ENCODE peak calls at places on chromosome 9, in seven cellular contexts. K is mesendoderm, H is left ventricle myocardium inferior, F is OCI-LY7, G is cardiac muscle cell, S is gastrocnemius medialis, X is iPS DF 6.9. A is an unnamed sample. For H3K4me1, the result is how much of the 10 kb centered on the place peaks cover.

GRCh38 chr9:127763918-127764384 is 14.5 kb downstream of the SH2D3C start:
- DNase-seq in S (no peak), K (peak), X (no peak), H (peak), F (peak), G (peak), A (no peak)

GRCh38 chr9:106945727-106946690 is 83.0 kb downstream of the ZNF462 start:
- DNase-seq in K (no peak), X (no peak), S (no peak), H (no peak), G (peak), F (no peak), A (no peak)

GRCh38 chr9:37904647-37905505 is 949 bp upstream of the SLC25A51 start:
- DNase-seq in G (peak), H (no peak), S (no peak), X (no peak), F (no peak), K (no peak), A (no peak)

GRCh38 chr9:12708562-12709298 is 15.5 kb downstream of the TYRP1 start:
- DNase-seq in X (no peak), S (no peak), H (no peak), K (no peak), F (no peak), G (peak), A (no peak)

GRCh38 chr9:27534658-27535209 is 5.1 kb upstream of the MOB3B start:
- DNase-seq in F (no peak), K (no peak), S (no peak), G (no peak), H (no peak), X (no peak), A (no peak)

GRCh38 chr9:90037136-90037797 is 432.5 kb downstream of the GADD45G start:
- DNase-seq in H (no peak), G (no peak), F (no peak), K (no peak), S (no peak), X (no peak), A (no peak)

GRCh38 chr9:1916676-1917075 is 98.5 kb upstream of the SMARCA2 start:
- DNase-seq in S (no peak), X (no peak), F (no peak), K (no peak), G (peak), H (no peak), A (no peak)

GRCh38 chr9:114178756-114179450 is 23.6 kb downstream of the COL27A1 start:
- DNase-seq in H (peak), X (no peak), K (no peak), G (no peak), F (no peak), S (peak), A (peak)

GRCh38 chr9:6433405-6433804 is 20.4 kb downstream of the UHRF2 start:
- DNase-seq in F (no peak), S (no peak), G (peak), H (no peak), K (no peak), X (no peak), A (no peak)

GRCh38 chr9:32350682-32351081 is 33.8 kb upstream of the ACO1 start:
- DNase-seq in H (no peak), S (no peak), G (peak), X (no peak), F (peak), K (peak), A (no peak)

GRCh38 chr9:137390553-137391410 is 32.2 kb downstream of the EXD3 start:
- DNase-seq in X (no peak), K (no peak), F (no peak), S (no peak), H (no peak), G (no peak), A (no peak)

GRCh38 chr9:113999256-114000062 is 78.6 kb downstream of the AMBP start:
- DNase-seq in K (no peak), X (no peak), H (no peak), F (no peak), S (no peak), G (no peak), A (peak)

DNA sequence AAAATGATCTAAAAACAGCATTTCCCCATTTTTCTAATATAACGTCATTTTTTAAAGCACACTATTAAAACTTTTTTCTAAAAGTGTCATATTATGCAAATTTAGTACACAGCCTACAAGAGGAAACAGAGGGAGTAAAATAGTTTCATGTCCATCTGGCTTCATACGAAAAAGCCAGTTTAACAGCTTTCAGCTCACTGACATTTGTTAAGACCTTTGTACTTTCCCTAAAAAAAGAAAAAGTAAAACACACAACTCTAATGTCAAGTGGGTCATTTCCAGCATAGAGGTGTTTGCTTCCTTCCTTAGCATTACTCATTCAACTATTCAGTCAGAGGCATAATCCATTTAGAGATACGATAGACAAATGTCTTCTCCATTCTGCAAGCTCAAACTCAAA is 49.4 kb downstream of the ABHD17B start:
- DNase-seq in H (no peak), S (no peak), F (no peak), X (no peak), K (no peak), G (no peak), A (no peak)
- H3K4me1 ChIP-seq in H (under half), S (under half), F (under half), X (under half), K (under half), G (under half), A (under half)

DNA sequence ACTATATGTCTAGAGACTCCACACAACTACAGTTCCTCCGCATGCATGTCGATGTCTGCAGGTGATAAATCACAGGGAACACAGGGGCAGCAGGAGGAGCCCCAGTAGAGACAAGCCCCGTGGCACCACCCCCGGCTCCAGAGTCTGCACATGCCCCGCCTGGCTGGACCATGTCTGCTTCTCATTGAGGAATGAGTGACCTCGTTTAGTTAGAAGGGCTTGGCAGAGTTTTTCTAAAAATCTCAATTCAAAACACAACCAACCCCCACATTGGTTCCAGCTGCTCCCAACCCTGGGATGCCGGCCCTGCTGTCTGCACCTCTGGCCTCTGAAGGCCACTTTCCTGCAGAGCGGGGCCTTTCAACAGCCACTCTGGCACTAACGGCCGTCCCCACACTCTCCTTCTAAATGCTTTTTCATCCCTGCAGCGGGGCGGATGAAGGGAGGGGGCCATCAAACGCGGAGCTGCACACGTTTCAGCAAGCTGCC is 106.4 kb downstream of the ROR2 start:
- DNase-seq in S (no peak), G (no peak), X (no peak), H (peak), K (no peak), F (no peak), A (no peak)
- H3K4me3 ChIP-seq in S (no peak), G (no peak), X (no peak), H (peak), K (no peak), F (no peak), A (no peak)

DNA sequence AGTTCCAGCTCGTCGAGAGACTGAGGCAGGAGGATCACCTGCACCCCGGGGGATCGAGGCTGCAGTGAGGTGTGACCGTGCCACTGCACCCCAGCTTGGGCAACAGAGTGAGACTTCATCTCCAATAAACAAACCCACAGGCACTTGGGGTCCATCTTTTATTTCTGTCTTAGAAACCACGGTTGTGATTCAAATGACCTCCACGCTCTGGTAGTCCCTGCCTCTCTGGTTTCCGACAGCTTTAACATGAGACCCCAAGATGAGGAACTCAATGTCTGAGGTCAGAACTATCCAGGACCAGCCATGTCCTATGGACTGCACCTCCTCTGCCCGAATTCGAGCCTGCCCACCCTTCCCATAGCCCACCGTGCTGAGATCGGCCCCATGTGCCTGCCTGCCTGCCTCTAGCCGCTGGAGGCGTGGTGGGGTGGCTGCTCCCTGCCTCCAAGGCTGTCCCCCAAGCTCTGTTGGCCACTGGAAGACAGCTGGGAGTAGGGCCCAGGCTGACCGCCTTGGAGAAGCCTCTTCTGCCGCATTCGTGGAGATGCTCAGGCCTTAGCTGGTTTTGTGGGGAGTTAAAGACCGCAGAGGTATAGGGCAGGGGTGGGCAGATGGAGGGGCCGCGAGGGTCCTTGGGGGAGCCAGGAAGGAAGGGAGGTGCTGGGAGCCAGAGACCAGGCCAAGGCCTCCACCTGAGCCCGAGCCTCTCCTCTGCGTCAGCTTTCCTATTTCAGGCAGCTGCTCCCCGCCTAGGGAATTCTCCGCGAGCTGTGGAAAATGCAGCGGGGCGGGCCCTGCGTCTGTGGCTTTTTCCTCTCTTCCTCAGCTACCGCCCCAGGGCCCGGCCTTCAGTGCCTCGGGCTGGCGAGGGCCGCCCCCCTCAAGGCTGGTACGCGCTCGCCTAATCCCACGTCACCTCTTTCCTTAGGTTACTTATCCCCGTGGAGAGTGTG is 6.9 kb upstream of the WDR5 start:
- DNase-seq in X (no peak), H (no peak), K (no peak), G (no peak), S (no peak), F (peak), A (peak)
- H3K27ac ChIP-seq in X (no peak), H (peak), K (no peak), G (no peak), S (peak), F (peak), A (no peak)

DNA sequence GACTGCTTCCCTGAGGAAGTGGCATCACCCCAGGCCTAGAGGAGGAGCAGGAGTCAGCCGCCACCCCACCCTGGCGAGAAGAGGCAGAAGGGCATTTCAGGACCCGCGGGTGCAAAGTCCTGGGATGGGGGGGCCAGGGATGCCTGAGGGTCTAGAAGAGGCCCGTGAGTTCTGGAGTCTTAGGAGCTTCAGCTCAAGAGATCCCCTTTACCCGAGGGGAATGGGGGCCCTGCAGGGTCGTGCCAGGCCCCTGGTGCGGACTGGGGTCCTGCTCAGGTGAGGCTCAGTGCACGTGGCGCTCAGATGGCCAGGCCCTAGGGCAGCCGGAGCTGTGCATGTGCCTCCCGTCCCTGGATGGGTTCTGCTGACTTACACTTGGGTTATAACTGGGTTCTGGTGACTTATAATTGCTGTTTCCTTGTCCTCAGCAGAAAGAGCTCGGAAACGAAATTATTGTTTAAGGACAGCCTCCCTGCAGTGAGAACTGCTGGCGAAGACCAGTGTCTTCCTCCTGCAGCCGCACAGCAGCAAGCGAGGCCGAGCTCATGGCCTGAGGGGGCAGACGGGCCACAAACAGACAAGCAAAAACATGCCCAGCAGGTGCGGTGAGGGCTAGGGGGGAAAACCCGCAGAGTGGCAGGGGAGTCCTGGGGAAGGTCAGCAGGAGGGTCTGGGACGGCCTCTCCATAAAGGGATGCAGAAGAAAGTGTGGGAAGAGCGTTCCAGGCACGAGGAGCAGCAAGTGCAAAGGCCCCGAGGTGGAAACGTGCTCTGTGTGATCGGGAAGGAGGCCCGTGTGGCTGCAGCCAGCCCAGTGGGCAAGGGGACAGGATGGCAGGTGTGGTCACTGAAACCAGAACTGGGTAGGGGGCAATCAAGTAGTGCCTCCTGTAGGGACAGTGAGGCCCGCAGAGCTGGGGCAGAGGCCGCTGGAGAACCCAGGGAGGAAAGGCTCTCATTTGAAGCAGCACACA is 16.6 kb upstream of the LAMC3 start:
- DNase-seq in F (no peak), K (no peak), H (no peak), X (no peak), G (no peak), S (no peak), A (no peak)
- H3K4me1 ChIP-seq in F (under half), K (under half), H (under half), X (under half), G (under half), S (under half), A (under half)

A was measured in kidney.